ENCODE peak calls at places on chromosomes 1 and 21, in nine cellular contexts. One of them, this sample, is unnamed.

GRCh38 chr21:43921979-43922945 is 57.2 kb downstream of the AGPAT3 start:
- DNase-seq in GM13976: peak
- DNase-seq in anterior cingulate cortex: no peak
- DNase-seq in foreskin fibroblast: peak
- DNase-seq in lower lobe of right lung: no peak
- DNase-seq in M059J: no peak
- DNase-seq in NCI-H2029: no peak
- DNase-seq in activated T-helper 1 cell treated with anti-CD3 and anti-CD28 coated beads, Interleukin-12 subunit alpha, Interleukin-12 subunit beta, Interleukin-2, Interleukin-4 antibody, amounts not matched to agents 30 ng/mL and 10 ng/mL and 1 ng/mL, durations not matched to agents 14 hours and 24 hours and 36 hours: no peak
- DNase-seq in cardiac muscle cell: no peak
- DNase-seq in this sample: no peak

GRCh38 chr1:10415211-10415930 is 14.9 kb upstream of the CENPS start:
- DNase-seq in GM13976: no peak
- DNase-seq in anterior cingulate cortex: no peak
- DNase-seq in foreskin fibroblast: peak
- DNase-seq in lower lobe of right lung: peak
- DNase-seq in M059J: peak
- DNase-seq in NCI-H2029: no peak
- DNase-seq in activated T-helper 1 cell treated with anti-CD3 and anti-CD28 coated beads, Interleukin-12 subunit alpha, Interleukin-12 subunit beta, Interleukin-2, Interleukin-4 antibody, amounts not matched to agents 30 ng/mL and 10 ng/mL and 1 ng/mL, durations not matched to agents 14 hours and 24 hours and 36 hours: peak
- DNase-seq in cardiac muscle cell: no peak
- DNase-seq in this sample: peak

GRCh38 chr1:10738125-10738746 is 58.2 kb downstream of the CASZ1 start:
- DNase-seq in GM13976: no peak
- DNase-seq in anterior cingulate cortex: no peak
- DNase-seq in foreskin fibroblast: no peak
- DNase-seq in lower lobe of right lung: peak
- DNase-seq in M059J: no peak
- DNase-seq in NCI-H2029: peak
- DNase-seq in activated T-helper 1 cell treated with anti-CD3 and anti-CD28 coated beads, Interleukin-12 subunit alpha, Interleukin-12 subunit beta, Interleukin-2, Interleukin-4 antibody, amounts not matched to agents 30 ng/mL and 10 ng/mL and 1 ng/mL, durations not matched to agents 14 hours and 24 hours and 36 hours: no peak
- DNase-seq in cardiac muscle cell: no peak
- DNase-seq in this sample: no peak

GRCh38 chr1:150877220-150877516 is 769 bp upstream of the ARNT start:
- DNase-seq in GM13976: no peak
- DNase-seq in anterior cingulate cortex: no peak
- DNase-seq in foreskin fibroblast: no peak
- DNase-seq in lower lobe of right lung: no peak
- DNase-seq in M059J: peak
- DNase-seq in NCI-H2029: no peak
- DNase-seq in activated T-helper 1 cell treated with anti-CD3 and anti-CD28 coated beads, Interleukin-12 subunit alpha, Interleukin-12 subunit beta, Interleukin-2, Interleukin-4 antibody, amounts not matched to agents 30 ng/mL and 10 ng/mL and 1 ng/mL, durations not matched to agents 14 hours and 24 hours and 36 hours: no peak
- DNase-seq in cardiac muscle cell: no peak
- DNase-seq in this sample: no peak

GRCh38 chr1:232149302-232150201 is 480.4 kb downstream of the SIPA1L2 start:
- DNase-seq in GM13976: no peak
- DNase-seq in anterior cingulate cortex: no peak
- DNase-seq in foreskin fibroblast: peak
- DNase-seq in lower lobe of right lung: no peak
- DNase-seq in M059J: peak
- DNase-seq in NCI-H2029: no peak
- DNase-seq in activated T-helper 1 cell treated with anti-CD3 and anti-CD28 coated beads, Interleukin-12 subunit alpha, Interleukin-12 subunit beta, Interleukin-2, Interleukin-4 antibody, amounts not matched to agents 30 ng/mL and 10 ng/mL and 1 ng/mL, durations not matched to agents 14 hours and 24 hours and 36 hours: no peak
- DNase-seq in cardiac muscle cell: no peak
- DNase-seq in this sample: no peak

GRCh38 chr1:209430821-209431259 is 152.7 kb upstream of the CAMK1G start:
- DNase-seq in GM13976: no peak
- DNase-seq in anterior cingulate cortex: no peak
- DNase-seq in foreskin fibroblast: no peak
- DNase-seq in lower lobe of right lung: no peak
- DNase-seq in M059J: no peak
- DNase-seq in NCI-H2029: no peak
- DNase-seq in activated T-helper 1 cell treated with anti-CD3 and anti-CD28 coated beads, Interleukin-12 subunit alpha, Interleukin-12 subunit beta, Interleukin-2, Interleukin-4 antibody, amounts not matched to agents 30 ng/mL and 10 ng/mL and 1 ng/mL, durations not matched to agents 14 hours and 24 hours and 36 hours: no peak
- DNase-seq in cardiac muscle cell: no peak
- DNase-seq in this sample: no peak

GRCh38 chr1:94591791-94592565 is 50.4 kb upstream of the F3 start:
- DNase-seq in GM13976: no peak
- DNase-seq in anterior cingulate cortex: peak
- DNase-seq in foreskin fibroblast: no peak
- DNase-seq in lower lobe of right lung: no peak
- DNase-seq in M059J: no peak
- DNase-seq in NCI-H2029: no peak
- DNase-seq in activated T-helper 1 cell treated with anti-CD3 and anti-CD28 coated beads, Interleukin-12 subunit alpha, Interleukin-12 subunit beta, Interleukin-2, Interleukin-4 antibody, amounts not matched to agents 30 ng/mL and 10 ng/mL and 1 ng/mL, durations not matched to agents 14 hours and 24 hours and 36 hours: no peak
- DNase-seq in cardiac muscle cell: no peak
- DNase-seq in this sample: no peak

GRCh38 chr21:20419780-20420179 is 578.4 kb upstream of the NCAM2 start:
- DNase-seq in GM13976: no peak
- DNase-seq in anterior cingulate cortex: no peak
- DNase-seq in foreskin fibroblast: no peak
- DNase-seq in lower lobe of right lung: no peak
- DNase-seq in M059J: no peak
- DNase-seq in NCI-H2029: no peak
- DNase-seq in activated T-helper 1 cell treated with anti-CD3 and anti-CD28 coated beads, Interleukin-12 subunit alpha, Interleukin-12 subunit beta, Interleukin-2, Interleukin-4 antibody, amounts not matched to agents 30 ng/mL and 10 ng/mL and 1 ng/mL, durations not matched to agents 14 hours and 24 hours and 36 hours: no peak
- DNase-seq in cardiac muscle cell: no peak
- DNase-seq in this sample: no peak

GRCh38 chr21:45826733-45827692 is 154.6 kb upstream of the COL6A1 start:
- DNase-seq in GM13976: peak
- DNase-seq in anterior cingulate cortex: no peak
- DNase-seq in foreskin fibroblast: no peak
- DNase-seq in lower lobe of right lung: no peak
- DNase-seq in M059J: no peak
- DNase-seq in NCI-H2029: no peak
- DNase-seq in activated T-helper 1 cell treated with anti-CD3 and anti-CD28 coated beads, Interleukin-12 subunit alpha, Interleukin-12 subunit beta, Interleukin-2, Interleukin-4 antibody, amounts not matched to agents 30 ng/mL and 10 ng/mL and 1 ng/mL, durations not matched to agents 14 hours and 24 hours and 36 hours: no peak
- DNase-seq in cardiac muscle cell: no peak
- DNase-seq in this sample: no peak

GRCh38 chr1:202365092-202365815 is 16.8 kb downstream of the PPP1R12B start:
- DNase-seq in GM13976: no peak
- DNase-seq in anterior cingulate cortex: no peak
- DNase-seq in foreskin fibroblast: peak
- DNase-seq in lower lobe of right lung: no peak
- DNase-seq in M059J: peak
- DNase-seq in NCI-H2029: no peak
- DNase-seq in activated T-helper 1 cell treated with anti-CD3 and anti-CD28 coated beads, Interleukin-12 subunit alpha, Interleukin-12 subunit beta, Interleukin-2, Interleukin-4 antibody, amounts not matched to agents 30 ng/mL and 10 ng/mL and 1 ng/mL, durations not matched to agents 14 hours and 24 hours and 36 hours: no peak
- DNase-seq in cardiac muscle cell: no peak
- DNase-seq in this sample: peak

GRCh38 chr1:5329068-5329739 is 663.0 kb downstream of the NPHP4 start:
- DNase-seq in GM13976: no peak
- DNase-seq in anterior cingulate cortex: no peak
- DNase-seq in foreskin fibroblast: no peak
- DNase-seq in lower lobe of right lung: no peak
- DNase-seq in M059J: peak
- DNase-seq in NCI-H2029: no peak
- DNase-seq in activated T-helper 1 cell treated with anti-CD3 and anti-CD28 coated beads, Interleukin-12 subunit alpha, Interleukin-12 subunit beta, Interleukin-2, Interleukin-4 antibody, amounts not matched to agents 30 ng/mL and 10 ng/mL and 1 ng/mL, durations not matched to agents 14 hours and 24 hours and 36 hours: no peak
- DNase-seq in cardiac muscle cell: no peak
- DNase-seq in this sample: no peak

GRCh38 chr1:204923626-204924012 is 53.0 kb downstream of the NFASC start:
- DNase-seq in GM13976: no peak
- DNase-seq in anterior cingulate cortex: no peak
- DNase-seq in foreskin fibroblast: no peak
- DNase-seq in lower lobe of right lung: no peak
- DNase-seq in M059J: no peak
- DNase-seq in NCI-H2029: no peak
- DNase-seq in activated T-helper 1 cell treated with anti-CD3 and anti-CD28 coated beads, Interleukin-12 subunit alpha, Interleukin-12 subunit beta, Interleukin-2, Interleukin-4 antibody, amounts not matched to agents 30 ng/mL and 10 ng/mL and 1 ng/mL, durations not matched to agents 14 hours and 24 hours and 36 hours: no peak
- DNase-seq in cardiac muscle cell: no peak
- DNase-seq in this sample: no peak